ENCODE peak calls at places on chromosomes 11 and 22, in ten cellular contexts. L is IMR-90, X is testis, V is Peyer's patch, C is GM12878, Y is A549, E is prostate gland, B is breast epithelium, P is uterus, W is transverse colon. R is an unnamed sample.

GRCh38 chr11:96199563-96200025 is 143.4 kb downstream of the MAML2 start:
- DNase-seq in L (peak), X (no peak), V (no peak), C (no peak), Y (no peak), E (no peak), B (no peak), P (no peak), W (no peak), R (no peak)

GRCh38 chr11:67027943-67028542 is 5.1 kb downstream of the SYT12 start:
- DNase-seq in L (no peak), X (no peak), V (no peak), C (peak), Y (no peak), E (no peak), B (no peak), P (no peak), W (no peak), R (no peak)

GRCh38 chr22:47032091-47032943 is 269.9 kb downstream of the TBC1D22A start:
- DNase-seq in L (no peak), X (peak), V (peak), C (no peak), Y (no peak), E (no peak), B (no peak), P (no peak), W (peak), R (no peak)

GRCh38 chr11:70210051-70210501 is 7.0 kb downstream of the FADD start:
- DNase-seq in L (peak), X (no peak), V (no peak), C (no peak), Y (no peak), E (no peak), B (no peak), P (no peak), W (no peak), R (no peak)

GRCh38 chr11:85918910-85919794 is 64.0 kb downstream of the CCDC83 start:
- DNase-seq in L (no peak), X (no peak), V (no peak), C (no peak), Y (no peak), E (no peak), B (no peak), P (no peak), W (no peak), R (peak)

GRCh38 chr11:62980133-62980760 is 4.5 kb downstream of the SLC22A6 start:
- DNase-seq in L (peak), X (no peak), V (no peak), C (no peak), Y (no peak), E (no peak), B (no peak), P (no peak), W (no peak), R (peak)

GRCh38 chr11:107177106-107177477 is 158.8 kb upstream of the GUCY1A2 start:
- DNase-seq in L (no peak), X (no peak), V (no peak), C (no peak), Y (no peak), E (no peak), B (no peak), P (no peak), W (no peak), R (no peak)

GRCh38 chr11:97060184-97060583 is 670.4 kb downstream of the JRKL start:
- DNase-seq in L (no peak), X (no peak), V (no peak), C (no peak), Y (no peak), E (no peak), B (no peak), P (no peak), W (no peak), R (no peak)

GRCh38 chr11:88538088-88538487 is 200.6 kb upstream of the CTSC start:
- DNase-seq in L (peak), X (no peak), V (no peak), C (no peak), Y (peak), E (no peak), B (no peak), P (no peak), W (no peak), R (no peak)

GRCh38 chr11:44068180-44068579 is 2.1 kb downstream of the ACCS start:
- DNase-seq in L (no peak), X (no peak), V (no peak), C (no peak), Y (no peak), E (no peak), B (no peak), P (no peak), W (no peak), R (no peak)

GRCh38 chr22:38981005-38981658 is 1.0 kb upstream of the APOBEC3B start:
- DNase-seq in L (peak), X (peak), V (no peak), C (no peak), Y (peak), E (peak), B (peak), P (peak), W (peak), R (no peak)

GRCh38 chr11:134411887-134412507 is at the start of gene B3GAT1:
- DNase-seq in L (no peak), X (no peak), V (peak), C (no peak), Y (no peak), E (no peak), B (no peak), P (no peak), W (no peak), R (no peak)

GRCh38 chr22:17781319-17782031 is 7.2 kb upstream of the BID start:
- DNase-seq in L (peak), X (no peak), V (no peak), C (peak), Y (peak), E (no peak), B (no peak), P (no peak), W (no peak), R (peak)

GRCh38 chr11:85076535-85077330 is 550.4 kb downstream of the DLG2 start:
- DNase-seq in L (peak), X (no peak), V (no peak), C (no peak), Y (no peak), E (no peak), B (no peak), P (no peak), W (no peak), R (no peak)

GRCh38 chr22:18954333-18954732 is 18.2 kb upstream of the PRODH start:
- DNase-seq in L (peak), X (peak), V (peak), C (no peak), Y (peak), E (peak), B (peak), P (peak), W (peak), R (peak)

GRCh38 chr11:111946499-111946898 is 9.4 kb downstream of the DIXDC1 start:
- DNase-seq in L (no peak), X (no peak), V (no peak), C (no peak), Y (no peak), E (no peak), B (no peak), P (no peak), W (no peak), R (no peak)

GRCh38 chr11:83693279-83693992 is 407.3 kb upstream of the CCDC90B start:
- DNase-seq in L (no peak), X (no peak), V (no peak), C (no peak), Y (no peak), E (no peak), B (no peak), P (no peak), W (no peak), R (no peak)

GRCh38 chr11:105960252-105961245 is 61.5 kb downstream of the MSANTD4 start:
- DNase-seq in L (no peak), X (peak), V (peak), C (no peak), Y (no peak), E (no peak), B (no peak), P (no peak), W (no peak), R (no peak)

GRCh38 chr11:70229737-70230136 is 26.6 kb downstream of the FADD start:
- DNase-seq in L (no peak), X (no peak), V (no peak), C (no peak), Y (no peak), E (no peak), B (no peak), P (no peak), W (no peak), R (no peak)

GRCh38 chr11:28679795-28680194 is 571.6 kb downstream of the METTL15 start:
- DNase-seq in L (peak), X (no peak), V (no peak), C (no peak), Y (no peak), E (no peak), B (no peak), P (no peak), W (no peak), R (no peak)

GRCh38 chr11:34595391-34595790 is 25.5 kb upstream of the EHF start:
- DNase-seq in L (no peak), X (no peak), V (no peak), C (no peak), Y (no peak), E (peak), B (no peak), P (no peak), W (no peak), R (no peak)

GRCh38 chr22:22928666-22929380 is 41.2 kb downstream of the IGLL5 start:
- DNase-seq in L (peak), X (no peak), V (no peak), C (peak), Y (no peak), E (no peak), B (no peak), P (no peak), W (peak), R (peak)

GRCh38 chr11:58059011-58059358 is 28.2 kb downstream of the OR6Q1 start:
- DNase-seq in L (peak), X (no peak), V (no peak), C (no peak), Y (no peak), E (no peak), B (no peak), P (no peak), W (no peak), R (no peak)

GRCh38 chr11:69361466-69361865 is 67.5 kb downstream of the MYEOV start:
- DNase-seq in L (no peak), X (no peak), V (peak), C (no peak), Y (no peak), E (no peak), B (peak), P (no peak), W (peak), R (no peak)

GRCh38 chr11:926341-926916 is 759 bp downstream of the AP2A2 start:
- DNase-seq in L (peak), X (no peak), V (peak), C (no peak), Y (peak), E (peak), B (no peak), P (peak), W (peak), R (no peak)

GRCh38 chr11:75597636-75598035 is 35.6 kb downstream of the SERPINH1 start:
- DNase-seq in L (no peak), X (no peak), V (no peak), C (no peak), Y (peak), E (no peak), B (no peak), P (no peak), W (no peak), R (peak)

GRCh38 chr11:1546077-1546535 is 26.0 kb downstream of the DUSP8 start:
- DNase-seq in L (no peak), X (no peak), V (peak), C (no peak), Y (no peak), E (no peak), B (no peak), P (no peak), W (peak), R (no peak)

GRCh38 chr22:26536056-26536761 is 23.9 kb upstream of the TFIP11 start:
- DNase-seq in L (no peak), X (no peak), V (no peak), C (no peak), Y (no peak), E (no peak), B (no peak), P (no peak), W (no peak), R (no peak)

GRCh38 chr22:43515902-43516301 is 104.1 kb downstream of the MPPED1 start:
- DNase-seq in L (no peak), X (no peak), V (no peak), C (no peak), Y (no peak), E (no peak), B (no peak), P (no peak), W (no peak), R (no peak)

GRCh38 chr22:23790819-23791736 is 4.3 kb downstream of the SMARCB1 start:
- DNase-seq in L (peak), X (peak), V (peak), C (no peak), Y (no peak), E (no peak), B (no peak), P (peak), W (no peak), R (no peak)

GRCh38 chr11:35590412-35590811 is 27.8 kb upstream of the FJX1 start:
- DNase-seq in L (peak), X (no peak), V (no peak), C (no peak), Y (no peak), E (no peak), B (no peak), P (no peak), W (no peak), R (no peak)

GRCh38 chr11:102391549-102392237 is 44.7 kb downstream of the BIRC2 start:
- DNase-seq in L (no peak), X (no peak), V (no peak), C (no peak), Y (no peak), E (no peak), B (no peak), P (no peak), W (no peak), R (peak)

GRCh38 chr22:19610518-19611253 is 86.5 kb upstream of the CLDN5 start:
- DNase-seq in L (no peak), X (no peak), V (no peak), C (no peak), Y (no peak), E (no peak), B (no peak), P (no peak), W (no peak), R (peak)

GRCh38 chr11:84947970-84948600 is 679.1 kb downstream of the DLG2 start:
- DNase-seq in L (peak), X (no peak), V (no peak), C (no peak), Y (no peak), E (no peak), B (no peak), P (no peak), W (no peak), R (no peak)

GRCh38 chr11:114147389-114148382 is 88.2 kb downstream of the ZBTB16 start:
- DNase-seq in L (no peak), X (no peak), V (no peak), C (no peak), Y (no peak), E (no peak), B (no peak), P (no peak), W (no peak), R (peak)

GRCh38 chr11:14029971-14030531 is 67.5 kb downstream of the SPON1 start:
- DNase-seq in L (peak), X (peak), V (peak), C (no peak), Y (peak), E (peak), B (peak), P (peak), W (peak), R (no peak)

GRCh38 chr11:98143661-98144060 is 877.1 kb upstream of the CNTN5 start:
- DNase-seq in L (no peak), X (no peak), V (no peak), C (no peak), Y (no peak), E (no peak), B (no peak), P (no peak), W (no peak), R (no peak)
- H3K4me3 ChIP-seq in L (no peak), X (no peak), V (no peak), C (no peak), Y (no peak), E (no peak), B (no peak), P (no peak), W (no peak), R (no peak)

DNA sequence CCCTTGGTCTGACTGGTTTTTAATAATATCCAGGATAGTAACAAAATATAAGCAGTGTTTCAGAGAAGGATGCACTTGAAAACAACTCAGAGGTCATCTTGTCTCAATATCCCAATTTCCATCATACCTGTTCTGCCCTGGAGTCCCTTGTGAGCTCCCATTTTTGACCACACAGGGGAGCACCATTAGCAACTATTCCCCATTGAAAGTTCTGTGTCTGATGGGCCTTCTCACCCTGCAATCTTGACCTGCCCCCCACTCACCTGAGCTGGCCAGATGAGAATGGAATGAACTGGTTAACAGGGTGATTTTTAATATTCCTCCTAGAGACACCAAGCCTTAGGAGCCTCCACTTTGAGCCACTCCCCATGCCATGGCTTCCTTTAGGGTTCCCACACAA is 3.8 kb upstream of the CAPN5 start:
- DNase-seq in L (no peak), X (no peak), V (no peak), C (no peak), Y (no peak), E (no peak), B (peak), P (no peak), W (no peak), R (no peak)
- TF ChIP-seq CTCF in L (no peak), X (no peak), V (peak), C (no peak), Y (no peak), E (no peak), B (no peak), P (no peak), W (no peak), R (no peak)

GRCh38 chr11:47215366-47215925 is 672 bp downstream of the DDB2 start:
- DNase-seq in L (no peak), X (no peak), V (no peak), C (peak), Y (no peak), E (no peak), B (no peak), P (no peak), W (no peak), R (no peak)

GRCh38 chr11:47220401-47220821 is 5.6 kb downstream of the DDB2 start:
- DNase-seq in L (peak), X (no peak), V (no peak), C (no peak), Y (no peak), E (no peak), B (no peak), P (no peak), W (no peak), R (no peak)

GRCh38 chr11:47213985-47214564 is 699 bp upstream of the DDB2 start:
- DNase-seq in L (peak), X (peak), V (peak), C (peak), Y (peak), E (peak), B (peak), P (peak), W (peak), R (peak)

GRCh38 chr11:47212938-47213337 is 1.8 kb upstream of the DDB2 start:
- DNase-seq in L (no peak), X (no peak), V (peak), C (no peak), Y (no peak), E (no peak), B (no peak), P (no peak), W (peak), R (no peak)

DNA sequence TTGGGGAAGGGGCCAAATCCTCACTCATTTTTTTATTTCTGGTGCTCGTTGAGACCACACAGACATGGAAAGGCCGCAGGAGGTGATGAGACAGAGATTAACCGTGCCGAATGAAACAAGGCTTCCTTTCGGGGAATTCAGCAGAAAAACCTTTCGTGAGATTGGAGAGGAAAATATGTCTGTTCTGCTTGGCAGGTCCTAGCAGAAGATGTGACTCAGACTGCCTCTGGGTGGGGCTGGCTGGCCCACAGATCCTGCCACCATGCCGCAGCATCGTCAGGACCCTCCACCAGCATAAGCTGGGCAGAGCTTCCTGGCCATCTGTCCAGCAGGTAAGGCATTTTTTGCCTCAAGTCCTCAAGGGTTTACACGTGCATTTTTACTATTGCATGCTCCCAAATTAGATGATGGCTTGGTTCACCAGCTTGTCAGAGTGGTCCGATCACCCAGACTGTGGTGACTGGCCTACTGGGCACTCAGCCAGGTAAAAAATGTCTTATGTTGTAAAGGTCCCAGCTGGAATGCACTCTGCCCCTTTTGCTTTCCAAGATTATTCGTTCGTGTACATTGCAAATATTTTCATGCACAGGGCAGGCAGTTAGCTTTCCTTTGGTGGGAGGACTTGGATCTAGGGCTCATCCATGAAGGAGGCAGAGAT is 1.5 kb downstream of the DDB2 start:
- DNase-seq in L (peak), X (peak), V (peak), C (peak), Y (peak), E (peak), B (no peak), P (peak), W (peak), R (peak)
- TF ChIP-seq POLR2A in L (no peak), X (no peak), V (no peak), C (peak), Y (no peak), E (no peak), B (no peak), P (no peak), W (no peak), R (no peak)

GRCh38 chr11:17351171-17351509 is 460 bp upstream of the NCR3LG1 start:
- DNase-seq in L (no peak), X (no peak), V (no peak), C (no peak), Y (peak), E (no peak), B (no peak), P (no peak), W (no peak), R (no peak)
- H3K4me3 ChIP-seq in L (peak), X (no peak), V (peak), C (peak), Y (peak), E (peak), B (peak), P (peak), W (peak), R (peak)

DNA sequence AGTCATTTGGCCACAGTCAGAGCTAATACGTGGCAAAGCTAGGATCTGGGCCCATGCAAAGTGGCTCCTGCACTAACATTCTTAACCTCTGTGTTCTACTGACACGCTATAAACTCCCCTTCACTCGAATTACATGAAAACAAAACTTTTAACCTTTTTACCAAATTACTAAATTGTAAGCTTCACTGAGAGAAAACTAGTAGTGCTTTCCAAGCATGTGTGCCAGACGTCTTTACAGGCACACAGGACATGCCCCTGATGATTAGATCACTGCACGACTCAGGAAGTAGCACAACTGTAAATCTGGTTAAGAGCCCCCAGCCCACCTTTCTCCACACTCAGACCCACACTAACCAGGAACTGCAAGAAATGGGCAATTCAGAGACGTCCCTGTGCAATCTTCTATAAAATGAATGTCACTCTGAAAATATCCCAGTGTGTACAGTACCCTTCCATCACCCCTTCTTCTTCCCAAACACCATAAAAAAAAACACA is 16.1 kb downstream of the PHF21A start:
- DNase-seq in L (no peak), X (no peak), V (no peak), C (no peak), Y (no peak), E (no peak), B (no peak), P (no peak), W (no peak), R (peak)
- TF ChIP-seq CTCF in L (no peak), X (no peak), V (no peak), C (no peak), Y (no peak), E (no peak), B (no peak), P (no peak), W (no peak), R (no peak)

DNA sequence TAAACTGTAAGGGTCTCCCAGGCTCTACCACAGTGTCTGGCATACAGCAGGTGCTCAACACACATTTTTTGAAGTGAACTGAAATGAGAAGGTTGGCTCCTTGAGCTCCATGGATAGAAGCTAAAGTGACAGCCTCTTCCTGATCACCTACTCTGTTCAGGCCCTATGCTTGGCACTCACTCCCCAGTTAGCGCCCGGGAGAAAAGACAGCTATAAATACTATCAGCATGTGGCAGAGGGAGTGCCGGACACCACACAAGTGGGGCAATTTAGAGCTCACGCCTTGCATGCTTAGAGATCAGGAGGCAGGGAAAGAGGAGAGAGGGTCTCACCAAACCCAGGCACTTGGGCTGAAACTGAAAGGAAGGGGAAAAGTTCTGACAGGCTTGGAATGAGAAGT is 195.5 kb downstream of the BUD13 start:
- DNase-seq in L (no peak), X (no peak), V (no peak), C (no peak), Y (no peak), E (no peak), B (no peak), P (no peak), W (no peak), R (no peak)
- TF ChIP-seq POLR2A in L (no peak), X (no peak), V (no peak), C (no peak), Y (no peak), E (no peak), B (no peak), P (no peak), W (no peak), R (no peak)